ENCODE peak calls at places on chromosome 1, in five cellular contexts. H, I, J, P and W are unnamed samples.

GRCh38 chr1:15152318-15153183 is 996 bp upstream of the TMEM51 start:
- DNase-seq in J (peak; percentile 91), I (peak; percentile 92), H (no peak), P (no peak), W (peak; percentile 95)

GRCh38 chr1:50973875-50974617 is 4.0 kb downstream of the CDKN2C start:
- DNase-seq in J (no peak), H (no peak), P (no peak), I (peak; percentile 29), W (no peak)

GRCh38 chr1:230120949-230121381 is 53.9 kb downstream of the GALNT2 start:
- DNase-seq in H (peak; percentile 5), I (peak; percentile 57), P (no peak), J (peak; percentile 47), W (no peak)

GRCh38 chr1:215156232-215156631 is 73.7 kb downstream of the KCNK2 start:
- DNase-seq in J (peak; percentile 41), P (no peak), H (no peak), I (no peak), W (peak; percentile 54)

GRCh38 chr1:92960395-92961130 is 699 bp downstream of the DIPK1A start:
- DNase-seq in J (peak; percentile 87), P (peak; percentile 72), I (peak; percentile 80), H (peak; percentile 83), W (peak; percentile 93)

GRCh38 chr1:216306830-216307229 is 116.4 kb downstream of the USH2A start:
- DNase-seq in P (no peak), J (no peak), H (no peak), I (peak; percentile 43), W (no peak)

GRCh38 chr1:40300249-40300567 is 16.9 kb downstream of the COL9A2 start:
- DNase-seq in I (no peak), P (no peak), H (no peak), J (no peak), W (no peak)

GRCh38 chr1:47280142-47280541 is 33.8 kb downstream of the STIL start:
- DNase-seq in H (no peak), J (peak; percentile 9), P (no peak), I (no peak), W (no peak)

GRCh38 chr1:181104790-181105133 is 16.3 kb downstream of the IER5 start:
- DNase-seq in I (peak; percentile 88), J (no peak), H (peak; percentile 56), P (peak; percentile 52), W (peak; percentile 61)

GRCh38 chr1:5746611-5747427 is 245.4 kb downstream of the NPHP4 start:
- DNase-seq in I (no peak), P (no peak), J (no peak), H (no peak), W (no peak)

GRCh38 chr1:1237874-1238701 is 6.1 kb downstream of the B3GALT6 start:
- DNase-seq in P (no peak), H (no peak), J (no peak), I (no peak), W (no peak)

GRCh38 chr1:16232316-16232710 is 4.7 kb downstream of the CPLANE2 start:
- DNase-seq in P (no peak), H (no peak), I (no peak), J (no peak), W (no peak)

GRCh38 chr1:213244664-213245091 is 193.6 kb downstream of the RPS6KC1 start:
- DNase-seq in J (peak; percentile 76), I (peak; percentile 45), P (peak; percentile 1), H (peak; percentile 25), W (peak; percentile 71)

GRCh38 chr1:22745675-22746585 is 35.3 kb downstream of the EPHB2 start:
- DNase-seq in J (peak; percentile 60), P (no peak), H (no peak), I (peak; percentile 58), W (peak; percentile 18)

GRCh38 chr1:167100730-167101129 is 6.9 kb downstream of the STYXL2 start:
- DNase-seq in I (no peak), H (no peak), P (no peak), J (no peak), W (no peak)

GRCh38 chr1:240653030-240653429 is 41.1 kb upstream of the GREM2 start:
- DNase-seq in P (no peak), I (no peak), H (no peak), J (no peak), W (no peak)

GRCh38 chr1:202376247-202376646 is 27.7 kb downstream of the PPP1R12B start:
- DNase-seq in H (no peak), P (no peak), I (no peak), J (peak; percentile 58), W (peak; percentile 63)

GRCh38 chr1:225603538-225604354 is 49.2 kb downstream of the ENAH start:
- DNase-seq in H (no peak), J (peak; percentile 78), P (no peak), I (no peak), W (peak; percentile 71)

GRCh38 chr1:234969630-234970370 is 158.8 kb downstream of the TOMM20 start:
- DNase-seq in I (peak; percentile 68), P (no peak), J (peak; percentile 71), H (no peak), W (peak; percentile 89)

GRCh38 chr1:247118946-247119446 is 14.8 kb upstream of the ZNF669 start:
- DNase-seq in H (no peak), I (peak; percentile 94), P (no peak), J (peak; percentile 21), W (peak; percentile 31)

GRCh38 chr1:203179328-203180009 is 3.8 kb upstream of the MYBPH start:
- DNase-seq in J (no peak), P (no peak), H (no peak), I (no peak), W (no peak)

GRCh38 chr1:66692681-66693080 is 59.6 kb upstream of the DYNLT5 start:
- DNase-seq in H (no peak), J (no peak), I (no peak), P (no peak), W (no peak)

GRCh38 chr1:168335500-168335899 is 54.8 kb downstream of the TBX19 start:
- DNase-seq in H (no peak), P (no peak), J (no peak), I (no peak), W (no peak)

GRCh38 chr1:154961497-154962237 is at the start of gene PYGO2:
- DNase-seq in I (peak; percentile 89), H (peak; percentile 82), J (peak; percentile 72), P (peak; percentile 82), W (peak; percentile 88)

GRCh38 chr1:154959448-154959825 is 2.1 kb downstream of the PYGO2 start:
- DNase-seq in J (no peak), P (no peak), I (no peak), H (no peak), W (no peak)

GRCh38 chr1:154961207-154961496 is 430 bp downstream of the PYGO2 start:
- DNase-seq in H (no peak), J (no peak), P (no peak), I (peak; percentile 87), W (no peak)

GRCh38 chr1:154962238-154962678 is 676 bp upstream of the PYGO2 start:
- DNase-seq in I (peak; percentile 60), H (peak; percentile 49), J (peak; percentile 24), P (no peak), W (peak; percentile 46)

DNA sequence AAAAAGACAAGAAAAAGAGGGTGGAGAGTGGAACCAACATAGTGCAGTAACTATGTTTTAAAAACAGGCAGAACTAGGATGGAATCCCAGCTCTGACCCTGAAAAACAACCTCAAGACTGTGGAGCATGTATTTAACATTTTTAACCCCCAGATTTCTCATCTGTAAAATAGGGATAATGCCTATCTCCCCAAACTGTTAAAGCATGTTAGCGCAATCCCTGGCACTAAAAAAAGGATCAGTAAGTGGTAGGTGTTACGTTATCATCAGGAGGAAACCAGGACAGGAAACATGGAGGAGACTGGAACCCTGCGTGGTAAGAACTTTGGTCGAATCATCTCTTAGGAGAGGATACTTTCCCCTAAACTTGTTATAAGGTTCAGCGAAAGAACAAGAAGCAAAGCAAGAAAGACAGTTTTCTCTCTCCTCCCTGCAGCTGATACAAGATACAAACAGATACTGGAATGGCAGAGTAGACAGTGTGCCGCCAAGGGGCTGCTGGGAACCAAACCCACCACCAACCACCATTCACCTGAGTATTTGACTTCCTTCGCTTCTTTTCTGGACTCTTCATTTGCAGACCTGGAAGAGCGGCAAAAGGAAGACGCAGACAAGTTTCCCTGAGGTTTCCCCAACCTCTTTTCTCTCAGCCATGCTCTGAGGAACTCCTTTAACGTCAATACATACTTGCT is 991 bp downstream of the PYGO2 start:
- DNase-seq in I (no peak), P (no peak), H (no peak), J (no peak), W (no peak)
- H3K4me3 ChIP-seq in I (peak overlapping the region; percentile 58), P (peak overlapping the region; percentile 64), H (peak overlapping the region; percentile 63), J (peak overlapping the region; percentile 76), W (peak overlapping the region; percentile 88)

DNA sequence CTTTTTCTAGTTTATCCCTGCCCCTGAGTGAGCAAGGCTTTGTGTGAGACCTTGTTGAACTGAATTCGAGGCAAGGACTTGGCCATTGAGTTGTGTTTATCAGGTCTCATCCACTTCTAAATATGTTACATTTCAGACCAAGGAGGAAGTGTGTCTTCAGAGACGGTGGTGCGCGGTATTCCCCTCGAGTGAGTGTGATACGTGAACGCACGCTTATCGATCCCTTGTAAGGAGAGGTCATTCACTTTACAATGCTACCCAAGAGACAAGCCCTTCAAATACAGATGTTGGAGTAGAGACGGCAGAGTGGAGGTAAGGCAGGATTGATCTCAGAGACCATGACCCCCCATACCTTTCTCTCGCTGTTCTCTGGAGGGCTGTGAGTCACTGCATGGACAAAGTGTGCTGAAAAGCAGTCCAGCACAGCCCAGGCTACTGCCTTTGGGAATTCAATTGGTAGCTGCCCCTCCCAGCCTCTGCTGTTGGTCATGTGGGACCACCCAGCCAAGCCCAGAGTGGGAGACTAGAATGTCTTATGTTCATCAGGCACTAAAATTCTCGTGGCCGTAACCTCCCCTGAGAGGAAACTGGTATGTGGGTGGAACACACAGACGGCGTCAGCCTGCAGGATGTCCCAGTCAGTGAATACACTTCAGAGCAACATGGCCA is 16.3 kb upstream of the MTARC1 start:
- DNase-seq in H (no peak), J (no peak), P (no peak), I (no peak), W (no peak)
- H3K4me3 ChIP-seq in H (no peak overlapping the region), J (no peak overlapping the region), P (no peak overlapping the region), I (no peak overlapping the region), W (no peak overlapping the region)

DNA sequence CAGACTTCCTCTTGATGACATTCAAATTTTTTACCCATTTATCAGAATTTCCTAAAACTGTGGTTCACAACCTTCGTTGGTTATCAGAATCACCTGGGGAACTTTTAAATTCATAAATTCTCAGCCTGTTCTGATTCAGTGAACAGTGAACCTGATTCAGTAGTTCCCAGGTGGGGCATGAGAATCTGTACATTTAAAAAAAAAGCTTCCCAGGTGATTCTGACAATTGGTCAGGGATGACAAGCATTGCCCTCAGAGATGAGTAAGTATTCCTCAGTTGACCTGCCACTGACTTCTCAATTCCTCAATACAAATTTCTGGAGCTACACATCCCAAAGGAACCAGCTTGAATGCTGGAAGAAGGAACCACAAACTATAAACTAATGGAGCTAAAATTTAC is 23.5 kb upstream of the CR2 start:
- DNase-seq in P (no peak), I (no peak), J (no peak), H (no peak), W (no peak)
- H3K4me3 ChIP-seq in P (no peak overlapping the region), I (no peak overlapping the region), J (no peak overlapping the region), H (no peak overlapping the region), W (no peak overlapping the region)

GRCh38 chr1:207052736-207053545 is at the start of gene PFKFB2:
- DNase-seq in J (peak; percentile 95), P (peak; percentile 93), I (peak; percentile 100), H (peak; percentile 96), W (peak; percentile 96)

GRCh38 chr1:207049974-207050391 is 1.0 kb downstream of the YOD1 start:
- DNase-seq in P (peak; percentile 48), H (peak; percentile 63), J (peak; percentile 62), I (peak; percentile 63), W (peak; percentile 88)

GRCh38 chr1:207050768-207051614 is at the start of gene YOD1:
- DNase-seq in I (peak; percentile 95), J (peak; percentile 93), H (peak; percentile 88), P (peak; percentile 85), W (peak; percentile 97)

GRCh38 chr1:207050428-207050767 is 610 bp downstream of the YOD1 start:
- DNase-seq in I (no peak), J (no peak), P (no peak), H (no peak), W (peak; percentile 67)

GRCh38 chr1:207051615-207051943 is 571 bp upstream of the YOD1 start:
- DNase-seq in H (no peak), P (no peak), I (no peak), J (no peak), W (no peak)
- H3K4me3 ChIP-seq in H (peak overlapping the region; percentile 85), P (peak overlapping the region; percentile 91), I (no peak overlapping the region), J (no peak overlapping the region), W (peak overlapping the region; percentile 99)